ENCODE peak calls at places on chromosome 3, in four cellular contexts. X, P, D and H are unnamed samples.

GRCh38 chr3:117553461-117553860 is 843.9 kb downstream of the TUSC7 start:
- DNase-seq in X (no peak), P (no peak), D (no peak), H (peak; percentile 58)

GRCh38 chr3:105353485-105354161 is 13.1 kb upstream of the ALCAM start:
- DNase-seq in X (peak; percentile 20), P (peak; percentile 66), D (no peak), H (peak; percentile 78)

GRCh38 chr3:136535906-136536305 is 216.3 kb downstream of the STAG1 start:
- DNase-seq in X (no peak), P (no peak), D (no peak), H (peak; percentile 39)

GRCh38 chr3:5250467-5251195 is 63.1 kb downstream of the EDEM1 start:
- DNase-seq in X (no peak), P (peak; percentile 28), D (no peak), H (peak; percentile 23)

GRCh38 chr3:112128843-112129727 is 4.0 kb downstream of the GCSAM start:
- DNase-seq in X (no peak), P (peak; percentile 21), D (peak; percentile 40), H (peak; percentile 5)

GRCh38 chr3:171640520-171641412 is 169.5 kb downstream of the PLD1 start:
- DNase-seq in X (peak; percentile 23), P (peak; percentile 52), D (no peak), H (peak; percentile 66)

GRCh38 chr3:62252614-62253147 is 120.7 kb downstream of the FEZF2 start:
- DNase-seq in X (no peak), P (peak; percentile 34), D (no peak), H (peak; percentile 3)

GRCh38 chr3:126130981-126131750 is 47.2 kb upstream of the SLC41A3 start:
- DNase-seq in X (peak; percentile 8), P (no peak), D (no peak), H (no peak)

GRCh38 chr3:153165211-153165815 is 3.3 kb downstream of the RAP2B start:
- DNase-seq in X (no peak), P (peak; percentile 53), D (no peak), H (peak; percentile 41)

GRCh38 chr3:119294402-119294888 is 262 bp downstream of the ARHGAP31 start:
- DNase-seq in X (peak; percentile 58), P (no peak), D (peak; percentile 61), H (no peak)

GRCh38 chr3:82080261-82080660 is 318.8 kb upstream of the GBE1 start:
- DNase-seq in X (no peak), P (no peak), D (no peak), H (no peak)

GRCh38 chr3:181700168-181701087 is 11.3 kb upstream of the SOX2 start:
- DNase-seq in X (peak; percentile 40), P (peak; percentile 78), D (peak; percentile 21), H (peak; percentile 54)

GRCh38 chr3:55157736-55158135 is 229.9 kb upstream of the LRTM1 start:
- DNase-seq in X (no peak), P (no peak), D (no peak), H (peak; percentile 91)

GRCh38 chr3:44000586-44000985 is 241.1 kb upstream of the TOPAZ1 start:
- DNase-seq in X (no peak), P (peak; percentile 19), D (no peak), H (peak; percentile 63)

GRCh38 chr3:133574260-133574881 is 885 bp downstream of the CDV3 start:
- DNase-seq in X (peak; percentile 76), P (peak; percentile 75), D (peak; percentile 67), H (peak; percentile 75)

GRCh38 chr3:83953417-83954089 is 1005.2 kb upstream of the CADM2 start:
- DNase-seq in X (no peak), P (no peak), D (no peak), H (peak; percentile 13)

GRCh38 chr3:132343018-132343612 is 25.9 kb downstream of the ACP3 start:
- DNase-seq in X (no peak), P (peak; percentile 84), D (no peak), H (peak; percentile 48)

GRCh38 chr3:42734263-42734860 is 31.8 kb upstream of the HHATL start:
- DNase-seq in X (no peak), P (no peak), D (no peak), H (no peak)

GRCh38 chr3:99920530-99921376 is 103.1 kb downstream of the CMSS1 start:
- DNase-seq in X (peak; percentile 79), P (peak; percentile 73), D (no peak), H (no peak)

GRCh38 chr3:126987596-126987995 is 4.7 kb downstream of the PLXNA1 start:
- DNase-seq in X (no peak), P (no peak), D (no peak), H (no peak)

GRCh38 chr3:73955671-73956070 is 330.9 kb upstream of the PDZRN3 start:
- DNase-seq in X (no peak), P (no peak), D (no peak), H (no peak)

GRCh38 chr3:135348698-135349097 is 553.6 kb downstream of the EPHB1 start:
- DNase-seq in X (no peak), P (no peak), D (no peak), H (no peak)